ENCODE peak calls at places on chromosome 3, in ten cellular contexts. M, P, I, S, H, B, Z, F, T and O are unnamed samples.

GRCh38 chr3:74527566-74527965 is 86.9 kb downstream of the CNTN3 start:
- DNase-seq in M (no peak), P (no peak), I (no peak), S (no peak), H (no peak), B (no peak), Z (no peak), F (no peak), T (no peak), O (no peak)

GRCh38 chr3:10173095-10173925 is 8.6 kb downstream of the IRAK2 start:
- DNase-seq in M (no peak), P (no peak), I (peak; percentile 60), S (no peak), H (no peak), B (no peak), Z (no peak), F (no peak), T (no peak), O (no peak)

GRCh38 chr3:13484861-13485590 is 4.9 kb downstream of the HDAC11 start:
- DNase-seq in M (peak; percentile 59), P (no peak), I (peak; percentile 67), S (no peak), H (no peak), B (peak; percentile 6), Z (peak; percentile 88), F (no peak), T (peak; percentile 91), O (peak; percentile 84)

GRCh38 chr3:175208316-175208715 is 349.2 kb downstream of the NAALADL2 start:
- DNase-seq in M (no peak), P (no peak), I (peak; percentile 17), S (peak; percentile 29), H (no peak), B (no peak), Z (no peak), F (no peak), T (no peak), O (no peak)

GRCh38 chr3:10285307-10285706 is 7.4 kb downstream of the GHRL start:
- DNase-seq in M (no peak), P (no peak), I (no peak), S (no peak), H (no peak), B (no peak), Z (no peak), F (no peak), T (no peak), O (no peak)

GRCh38 chr3:16050641-16051467 is 123.6 kb upstream of the GALNT15 start:
- DNase-seq in M (peak; percentile 49), P (peak; percentile 43), I (no peak), S (no peak), H (no peak), B (no peak), Z (no peak), F (no peak), T (no peak), O (no peak)

GRCh38 chr3:119662604-119663377 is 2.4 kb upstream of the POPDC2 start:
- DNase-seq in M (peak; percentile 43), P (no peak), I (peak; percentile 38), S (no peak), H (no peak), B (no peak), Z (no peak), F (no peak), T (no peak), O (no peak)

GRCh38 chr3:89113887-89114840 is 6.7 kb downstream of the EPHA3 start:
- DNase-seq in M (peak; percentile 72), P (peak; percentile 79), I (peak; percentile 63), S (peak; percentile 62), H (no peak), B (peak; percentile 80), Z (peak; percentile 45), F (no peak), T (peak; percentile 83), O (peak; percentile 76)

GRCh38 chr3:24185738-24186384 is 240.8 kb downstream of the NR1D2 start:
- DNase-seq in M (peak; percentile 56), P (peak; percentile 44), I (peak; percentile 67), S (no peak), H (peak; percentile 50), B (peak; percentile 77), Z (peak; percentile 18), F (peak; percentile 19), T (no peak), O (no peak)

GRCh38 chr3:185631508-185632206 is 45.6 kb downstream of the SENP2 start:
- DNase-seq in M (no peak), P (no peak), I (peak; percentile 22), S (no peak), H (no peak), B (no peak), Z (no peak), F (no peak), T (no peak), O (no peak)

GRCh38 chr3:62922326-62922725 is 47.1 kb upstream of the CADPS start:
- DNase-seq in M (no peak), P (no peak), I (peak; percentile 17), S (no peak), H (no peak), B (no peak), Z (no peak), F (no peak), T (no peak), O (no peak)

GRCh38 chr3:138256022-138256421 is 68.9 kb downstream of the ARMC8 start:
- DNase-seq in M (no peak), P (no peak), I (no peak), S (no peak), H (no peak), B (no peak), Z (no peak), F (no peak), T (no peak), O (no peak)

GRCh38 chr3:196712514-196713413 is 587 bp downstream of the PIGX start:
- DNase-seq in M (peak; percentile 93), P (no peak), I (peak; percentile 59), S (peak; percentile 54), H (no peak), B (peak; percentile 80), Z (peak; percentile 79), F (no peak), T (peak; percentile 89), O (peak; percentile 78)

GRCh38 chr3:134749174-134749573 is 45.9 kb upstream of the EPHB1 start:
- DNase-seq in M (no peak), P (no peak), I (no peak), S (no peak), H (no peak), B (no peak), Z (no peak), F (no peak), T (no peak), O (no peak)

GRCh38 chr3:354433-354832 is 157.9 kb downstream of the CHL1 start:
- DNase-seq in M (peak; percentile 40), P (peak; percentile 22), I (peak; percentile 35), S (peak; percentile 25), H (no peak), B (peak; percentile 34), Z (peak; percentile 28), F (peak; percentile 23), T (no peak), O (no peak)

GRCh38 chr3:112327371-112327951 is 5.5 kb upstream of the CD200 start:
- DNase-seq in M (peak; percentile 47), P (peak; percentile 26), I (peak; percentile 68), S (no peak), H (no peak), B (peak; percentile 88), Z (no peak), F (peak; percentile 72), T (no peak), O (no peak)

GRCh38 chr3:87855626-87856025 is 203.2 kb downstream of the CGGBP1 start:
- DNase-seq in M (peak; percentile 53), P (no peak), I (no peak), S (no peak), H (no peak), B (no peak), Z (no peak), F (no peak), T (no peak), O (no peak)

GRCh38 chr3:50627407-50628051 is 10.6 kb downstream of the MAPKAPK3 start:
- DNase-seq in M (peak; percentile 79), P (peak; percentile 33), I (peak; percentile 47), S (no peak), H (no peak), B (peak; percentile 7), Z (peak; percentile 62), F (peak; percentile 30), T (peak; percentile 86), O (no peak)

GRCh38 chr3:62587169-62587568 is 213.8 kb upstream of the FEZF2 start:
- DNase-seq in M (no peak), P (no peak), I (peak; percentile 90), S (no peak), H (no peak), B (no peak), Z (no peak), F (no peak), T (no peak), O (no peak)

GRCh38 chr3:117735481-117736101 is 1026.0 kb downstream of the TUSC7 start:
- DNase-seq in M (peak; percentile 42), P (no peak), I (no peak), S (no peak), H (no peak), B (no peak), Z (no peak), F (no peak), T (no peak), O (no peak)

GRCh38 chr3:155106059-155106458 is 25.9 kb downstream of the MME start:
- DNase-seq in M (no peak), P (no peak), I (peak; percentile 49), S (no peak), H (no peak), B (no peak), Z (no peak), F (no peak), T (no peak), O (no peak)

GRCh38 chr3:167228135-167228534 is 152.0 kb downstream of the ZBBX start:
- DNase-seq in M (peak; percentile 36), P (no peak), I (peak; percentile 81), S (no peak), H (no peak), B (no peak), Z (no peak), F (no peak), T (no peak), O (no peak)

GRCh38 chr3:169285057-169285990 is 378.2 kb downstream of the MECOM start:
- DNase-seq in M (no peak), P (no peak), I (no peak), S (no peak), H (no peak), B (no peak), Z (no peak), F (no peak), T (no peak), O (no peak)

GRCh38 chr3:185966655-185967054 is 28.8 kb upstream of the TRA2B start:
- DNase-seq in M (no peak), P (no peak), I (no peak), S (no peak), H (no peak), B (no peak), Z (no peak), F (no peak), T (no peak), O (no peak)

GRCh38 chr3:13288732-13289718 is 131.1 kb downstream of the NUP210 start:
- DNase-seq in M (no peak), P (no peak), I (no peak), S (no peak), H (no peak), B (no peak), Z (no peak), F (no peak), T (peak; percentile 40), O (peak; percentile 40)

GRCh38 chr3:155948476-155948875 is 78.0 kb downstream of the GMPS start:
- DNase-seq in M (no peak), P (no peak), I (peak; percentile 48), S (no peak), H (no peak), B (no peak), Z (no peak), F (no peak), T (no peak), O (no peak)

GRCh38 chr3:65908588-65908987 is 130.1 kb downstream of the MAGI1 start:
- DNase-seq in M (no peak), P (no peak), I (no peak), S (no peak), H (no peak), B (no peak), Z (no peak), F (no peak), T (no peak), O (no peak)

GRCh38 chr3:126212629-126213375 is 32.4 kb upstream of the ALDH1L1 start:
- DNase-seq in M (peak; percentile 78), P (peak; percentile 75), I (peak; percentile 26), S (no peak), H (no peak), B (peak; percentile 27), Z (peak; percentile 58), F (no peak), T (peak; percentile 75), O (peak; percentile 72)